ENCODE peak calls at places on chromosomes 13 and 19, in nine cellular contexts. One of them, this sample, is unnamed.

GRCh38 chr13:112903606-112904195 is 65.3 kb upstream of the MCF2L start:
- DNase-seq in left lung: no peak
- DNase-seq in NCI-H774: no peak
- DNase-seq in H9: peak; percentile 25
- DNase-seq in choroid plexus epithelial cell: no peak
- DNase-seq in Jurkat, Clone E6-1: no peak
- DNase-seq in activated gamma-delta T cell treated with anti-CD3 and anti-CD28 coated beads, Interleukin-2, amount 50 U/mL, for 16 hours: no peak
- DNase-seq in stimulated activated naive CD8-positive, alpha-beta T cell treated with anti-CD3 and anti-CD28 coated beads, Interleukin-15, Interleukin-2, amounts not matched to agents 100 U/mL and 50 U/mL, for 24 hours: no peak
- DNase-seq in activated naive CD4-positive, alpha-beta T cell treated with Interleukin-2 at 50 U/mL for 16 hours: no peak
- DNase-seq in this sample: peak; percentile 66

GRCh38 chr19:42468273-42468796 is 25.6 kb upstream of the CXCL17 start:
- DNase-seq in NCI-H774: no peak
- DNase-seq in activated naive CD4-positive, alpha-beta T cell treated with Interleukin-2 at 50 U/mL for 16 hours: no peak
- DNase-seq in stimulated activated naive CD8-positive, alpha-beta T cell treated with anti-CD3 and anti-CD28 coated beads, Interleukin-15, Interleukin-2, amounts not matched to agents 100 U/mL and 50 U/mL, for 24 hours: no peak
- DNase-seq in Jurkat, Clone E6-1: no peak
- DNase-seq in H9: no peak
- DNase-seq in activated gamma-delta T cell treated with anti-CD3 and anti-CD28 coated beads, Interleukin-2, amount 50 U/mL, for 16 hours: no peak
- DNase-seq in left lung: no peak
- DNase-seq in choroid plexus epithelial cell: peak; percentile 69
- DNase-seq in this sample: no peak

GRCh38 chr19:7494416-7495098 is 5.7 kb upstream of the PEX11G start:
- DNase-seq in Jurkat, Clone E6-1: no peak
- DNase-seq in activated naive CD4-positive, alpha-beta T cell treated with Interleukin-2 at 50 U/mL for 16 hours: no peak
- DNase-seq in choroid plexus epithelial cell: peak; percentile 67
- DNase-seq in left lung: no peak
- DNase-seq in H9: no peak
- DNase-seq in NCI-H774: no peak
- DNase-seq in stimulated activated naive CD8-positive, alpha-beta T cell treated with anti-CD3 and anti-CD28 coated beads, Interleukin-15, Interleukin-2, amounts not matched to agents 100 U/mL and 50 U/mL, for 24 hours: no peak
- DNase-seq in activated gamma-delta T cell treated with anti-CD3 and anti-CD28 coated beads, Interleukin-2, amount 50 U/mL, for 16 hours: no peak
- DNase-seq in this sample: no peak

GRCh38 chr19:15253513-15253912 is 21.3 kb upstream of the EPHX3 start:
- DNase-seq in NCI-H774: no peak
- DNase-seq in Jurkat, Clone E6-1: no peak
- DNase-seq in choroid plexus epithelial cell: no peak
- DNase-seq in activated naive CD4-positive, alpha-beta T cell treated with Interleukin-2 at 50 U/mL for 16 hours: no peak
- DNase-seq in activated gamma-delta T cell treated with anti-CD3 and anti-CD28 coated beads, Interleukin-2, amount 50 U/mL, for 16 hours: no peak
- DNase-seq in H9: no peak
- DNase-seq in left lung: no peak
- DNase-seq in stimulated activated naive CD8-positive, alpha-beta T cell treated with anti-CD3 and anti-CD28 coated beads, Interleukin-15, Interleukin-2, amounts not matched to agents 100 U/mL and 50 U/mL, for 24 hours: no peak
- DNase-seq in this sample: no peak

GRCh38 chr13:44051923-44052322 is 172.2 kb downstream of the LACC1 start:
- DNase-seq in Jurkat, Clone E6-1: no peak
- DNase-seq in H9: no peak
- DNase-seq in choroid plexus epithelial cell: peak; percentile 63
- DNase-seq in left lung: no peak
- DNase-seq in NCI-H774: no peak
- DNase-seq in stimulated activated naive CD8-positive, alpha-beta T cell treated with anti-CD3 and anti-CD28 coated beads, Interleukin-15, Interleukin-2, amounts not matched to agents 100 U/mL and 50 U/mL, for 24 hours: no peak
- DNase-seq in activated gamma-delta T cell treated with anti-CD3 and anti-CD28 coated beads, Interleukin-2, amount 50 U/mL, for 16 hours: no peak
- DNase-seq in activated naive CD4-positive, alpha-beta T cell treated with Interleukin-2 at 50 U/mL for 16 hours: no peak
- DNase-seq in this sample: no peak

GRCh38 chr13:27168086-27168485 is 3.5 kb downstream of the USP12 start:
- DNase-seq in activated naive CD4-positive, alpha-beta T cell treated with Interleukin-2 at 50 U/mL for 16 hours: no peak
- DNase-seq in Jurkat, Clone E6-1: no peak
- DNase-seq in activated gamma-delta T cell treated with anti-CD3 and anti-CD28 coated beads, Interleukin-2, amount 50 U/mL, for 16 hours: no peak
- DNase-seq in left lung: no peak
- DNase-seq in choroid plexus epithelial cell: no peak
- DNase-seq in stimulated activated naive CD8-positive, alpha-beta T cell treated with anti-CD3 and anti-CD28 coated beads, Interleukin-15, Interleukin-2, amounts not matched to agents 100 U/mL and 50 U/mL, for 24 hours: no peak
- DNase-seq in NCI-H774: no peak
- DNase-seq in H9: no peak
- DNase-seq in this sample: no peak

GRCh38 chr13:48965736-48966135 is 10.0 kb upstream of the FNDC3A start:
- DNase-seq in activated gamma-delta T cell treated with anti-CD3 and anti-CD28 coated beads, Interleukin-2, amount 50 U/mL, for 16 hours: no peak
- DNase-seq in choroid plexus epithelial cell: no peak
- DNase-seq in activated naive CD4-positive, alpha-beta T cell treated with Interleukin-2 at 50 U/mL for 16 hours: no peak
- DNase-seq in left lung: no peak
- DNase-seq in NCI-H774: no peak
- DNase-seq in Jurkat, Clone E6-1: no peak
- DNase-seq in H9: no peak
- DNase-seq in stimulated activated naive CD8-positive, alpha-beta T cell treated with anti-CD3 and anti-CD28 coated beads, Interleukin-15, Interleukin-2, amounts not matched to agents 100 U/mL and 50 U/mL, for 24 hours: no peak
- DNase-seq in this sample: no peak

GRCh38 chr19:50658438-50659317 is 9.4 kb downstream of the C19orf81 start:
- DNase-seq in stimulated activated naive CD8-positive, alpha-beta T cell treated with anti-CD3 and anti-CD28 coated beads, Interleukin-15, Interleukin-2, amounts not matched to agents 100 U/mL and 50 U/mL, for 24 hours: peak; percentile 85
- DNase-seq in Jurkat, Clone E6-1: peak; percentile 91
- DNase-seq in left lung: peak; percentile 52
- DNase-seq in activated naive CD4-positive, alpha-beta T cell treated with Interleukin-2 at 50 U/mL for 16 hours: peak; percentile 37
- DNase-seq in H9: peak; percentile 94
- DNase-seq in activated gamma-delta T cell treated with anti-CD3 and anti-CD28 coated beads, Interleukin-2, amount 50 U/mL, for 16 hours: peak; percentile 27
- DNase-seq in NCI-H774: no peak
- DNase-seq in choroid plexus epithelial cell: peak; percentile 24
- DNase-seq in this sample: no peak

GRCh38 chr19:3826163-3826562 is 40.0 kb upstream of the MATK start:
- DNase-seq in stimulated activated naive CD8-positive, alpha-beta T cell treated with anti-CD3 and anti-CD28 coated beads, Interleukin-15, Interleukin-2, amounts not matched to agents 100 U/mL and 50 U/mL, for 24 hours: no peak
- DNase-seq in Jurkat, Clone E6-1: no peak
- DNase-seq in H9: no peak
- DNase-seq in NCI-H774: no peak
- DNase-seq in activated naive CD4-positive, alpha-beta T cell treated with Interleukin-2 at 50 U/mL for 16 hours: no peak
- DNase-seq in choroid plexus epithelial cell: no peak
- DNase-seq in activated gamma-delta T cell treated with anti-CD3 and anti-CD28 coated beads, Interleukin-2, amount 50 U/mL, for 16 hours: no peak
- DNase-seq in left lung: no peak
- DNase-seq in this sample: no peak

GRCh38 chr13:40087021-40088002 is 431.9 kb downstream of the COG6 start:
- DNase-seq in left lung: no peak
- DNase-seq in H9: peak; percentile 39
- DNase-seq in choroid plexus epithelial cell: no peak
- DNase-seq in NCI-H774: no peak
- DNase-seq in stimulated activated naive CD8-positive, alpha-beta T cell treated with anti-CD3 and anti-CD28 coated beads, Interleukin-15, Interleukin-2, amounts not matched to agents 100 U/mL and 50 U/mL, for 24 hours: no peak
- DNase-seq in activated gamma-delta T cell treated with anti-CD3 and anti-CD28 coated beads, Interleukin-2, amount 50 U/mL, for 16 hours: no peak
- DNase-seq in Jurkat, Clone E6-1: no peak
- DNase-seq in activated naive CD4-positive, alpha-beta T cell treated with Interleukin-2 at 50 U/mL for 16 hours: no peak
- DNase-seq in this sample: no peak

GRCh38 chr13:33863390-33863789 is 45.4 kb downstream of the RFC3 start:
- DNase-seq in Jurkat, Clone E6-1: no peak
- DNase-seq in activated naive CD4-positive, alpha-beta T cell treated with Interleukin-2 at 50 U/mL for 16 hours: no peak
- DNase-seq in stimulated activated naive CD8-positive, alpha-beta T cell treated with anti-CD3 and anti-CD28 coated beads, Interleukin-15, Interleukin-2, amounts not matched to agents 100 U/mL and 50 U/mL, for 24 hours: no peak
- DNase-seq in NCI-H774: no peak
- DNase-seq in activated gamma-delta T cell treated with anti-CD3 and anti-CD28 coated beads, Interleukin-2, amount 50 U/mL, for 16 hours: no peak
- DNase-seq in left lung: no peak
- DNase-seq in H9: no peak
- DNase-seq in choroid plexus epithelial cell: no peak
- DNase-seq in this sample: no peak

GRCh38 chr13:85093808-85094207 is 705.4 kb downstream of the SLITRK6 start:
- DNase-seq in stimulated activated naive CD8-positive, alpha-beta T cell treated with anti-CD3 and anti-CD28 coated beads, Interleukin-15, Interleukin-2, amounts not matched to agents 100 U/mL and 50 U/mL, for 24 hours: no peak
- DNase-seq in activated naive CD4-positive, alpha-beta T cell treated with Interleukin-2 at 50 U/mL for 16 hours: no peak
- DNase-seq in H9: no peak
- DNase-seq in activated gamma-delta T cell treated with anti-CD3 and anti-CD28 coated beads, Interleukin-2, amount 50 U/mL, for 16 hours: no peak
- DNase-seq in left lung: no peak
- DNase-seq in NCI-H774: no peak
- DNase-seq in choroid plexus epithelial cell: peak; percentile 89
- DNase-seq in Jurkat, Clone E6-1: no peak
- DNase-seq in this sample: no peak

GRCh38 chr13:99075268-99076191 is 97.7 kb upstream of the DOCK9 start:
- DNase-seq in choroid plexus epithelial cell: no peak
- DNase-seq in activated gamma-delta T cell treated with anti-CD3 and anti-CD28 coated beads, Interleukin-2, amount 50 U/mL, for 16 hours: no peak
- DNase-seq in NCI-H774: no peak
- DNase-seq in activated naive CD4-positive, alpha-beta T cell treated with Interleukin-2 at 50 U/mL for 16 hours: no peak
- DNase-seq in H9: no peak
- DNase-seq in left lung: no peak
- DNase-seq in Jurkat, Clone E6-1: peak; percentile 56
- DNase-seq in stimulated activated naive CD8-positive, alpha-beta T cell treated with anti-CD3 and anti-CD28 coated beads, Interleukin-15, Interleukin-2, amounts not matched to agents 100 U/mL and 50 U/mL, for 24 hours: no peak
- DNase-seq in this sample: no peak

GRCh38 chr19:32403291-32403995 is 2.1 kb upstream of the DPY19L3 start:
- DNase-seq in NCI-H774: no peak
- DNase-seq in activated gamma-delta T cell treated with anti-CD3 and anti-CD28 coated beads, Interleukin-2, amount 50 U/mL, for 16 hours: no peak
- DNase-seq in left lung: no peak
- DNase-seq in H9: no peak
- DNase-seq in stimulated activated naive CD8-positive, alpha-beta T cell treated with anti-CD3 and anti-CD28 coated beads, Interleukin-15, Interleukin-2, amounts not matched to agents 100 U/mL and 50 U/mL, for 24 hours: no peak
- DNase-seq in Jurkat, Clone E6-1: no peak
- DNase-seq in activated naive CD4-positive, alpha-beta T cell treated with Interleukin-2 at 50 U/mL for 16 hours: no peak
- DNase-seq in choroid plexus epithelial cell: no peak
- DNase-seq in this sample: no peak

GRCh38 chr19:33431986-33432385 is 58.5 kb downstream of the CEBPG start:
- DNase-seq in left lung: peak; percentile 31
- DNase-seq in Jurkat, Clone E6-1: no peak
- DNase-seq in activated gamma-delta T cell treated with anti-CD3 and anti-CD28 coated beads, Interleukin-2, amount 50 U/mL, for 16 hours: no peak
- DNase-seq in H9: no peak
- DNase-seq in NCI-H774: no peak
- DNase-seq in stimulated activated naive CD8-positive, alpha-beta T cell treated with anti-CD3 and anti-CD28 coated beads, Interleukin-15, Interleukin-2, amounts not matched to agents 100 U/mL and 50 U/mL, for 24 hours: no peak
- DNase-seq in activated naive CD4-positive, alpha-beta T cell treated with Interleukin-2 at 50 U/mL for 16 hours: no peak
- DNase-seq in choroid plexus epithelial cell: no peak
- DNase-seq in this sample: no peak

GRCh38 chr19:3976495-3977241 is 5.8 kb upstream of the DAPK3 start:
- DNase-seq in Jurkat, Clone E6-1: no peak
- DNase-seq in choroid plexus epithelial cell: no peak
- DNase-seq in left lung: no peak
- DNase-seq in activated naive CD4-positive, alpha-beta T cell treated with Interleukin-2 at 50 U/mL for 16 hours: peak; percentile 7
- DNase-seq in activated gamma-delta T cell treated with anti-CD3 and anti-CD28 coated beads, Interleukin-2, amount 50 U/mL, for 16 hours: no peak
- DNase-seq in stimulated activated naive CD8-positive, alpha-beta T cell treated with anti-CD3 and anti-CD28 coated beads, Interleukin-15, Interleukin-2, amounts not matched to agents 100 U/mL and 50 U/mL, for 24 hours: no peak
- DNase-seq in H9: peak; percentile 34
- DNase-seq in NCI-H774: no peak
- DNase-seq in this sample: no peak

GRCh38 chr13:27628081-27628480 is 6.4 kb downstream of the POLR1D start:
- DNase-seq in choroid plexus epithelial cell: no peak
- DNase-seq in NCI-H774: no peak
- DNase-seq in activated naive CD4-positive, alpha-beta T cell treated with Interleukin-2 at 50 U/mL for 16 hours: no peak
- DNase-seq in activated gamma-delta T cell treated with anti-CD3 and anti-CD28 coated beads, Interleukin-2, amount 50 U/mL, for 16 hours: no peak
- DNase-seq in left lung: no peak
- DNase-seq in H9: no peak
- DNase-seq in stimulated activated naive CD8-positive, alpha-beta T cell treated with anti-CD3 and anti-CD28 coated beads, Interleukin-15, Interleukin-2, amounts not matched to agents 100 U/mL and 50 U/mL, for 24 hours: no peak
- DNase-seq in Jurkat, Clone E6-1: no peak
- DNase-seq in this sample: no peak

GRCh38 chr13:51101636-51102218 is 9.3 kb downstream of the C13orf42 start:
- DNase-seq in choroid plexus epithelial cell: no peak
- DNase-seq in activated gamma-delta T cell treated with anti-CD3 and anti-CD28 coated beads, Interleukin-2, amount 50 U/mL, for 16 hours: no peak
- DNase-seq in left lung: no peak
- DNase-seq in NCI-H774: no peak
- DNase-seq in activated naive CD4-positive, alpha-beta T cell treated with Interleukin-2 at 50 U/mL for 16 hours: no peak
- DNase-seq in H9: no peak
- DNase-seq in stimulated activated naive CD8-positive, alpha-beta T cell treated with anti-CD3 and anti-CD28 coated beads, Interleukin-15, Interleukin-2, amounts not matched to agents 100 U/mL and 50 U/mL, for 24 hours: no peak
- DNase-seq in Jurkat, Clone E6-1: no peak
- DNase-seq in this sample: no peak

GRCh38 chr13:40193290-40194203 is 472.9 kb downstream of the FOXO1 start:
- DNase-seq in activated naive CD4-positive, alpha-beta T cell treated with Interleukin-2 at 50 U/mL for 16 hours: no peak
- DNase-seq in activated gamma-delta T cell treated with anti-CD3 and anti-CD28 coated beads, Interleukin-2, amount 50 U/mL, for 16 hours: no peak
- DNase-seq in H9: no peak
- DNase-seq in Jurkat, Clone E6-1: no peak
- DNase-seq in choroid plexus epithelial cell: no peak
- DNase-seq in stimulated activated naive CD8-positive, alpha-beta T cell treated with anti-CD3 and anti-CD28 coated beads, Interleukin-15, Interleukin-2, amounts not matched to agents 100 U/mL and 50 U/mL, for 24 hours: no peak
- DNase-seq in NCI-H774: no peak
- DNase-seq in left lung: no peak
- DNase-seq in this sample: no peak

GRCh38 chr19:46426506-46427162 is 2.1 kb downstream of the PNMA8C start:
- DNase-seq in left lung: peak; percentile 80
- DNase-seq in stimulated activated naive CD8-positive, alpha-beta T cell treated with anti-CD3 and anti-CD28 coated beads, Interleukin-15, Interleukin-2, amounts not matched to agents 100 U/mL and 50 U/mL, for 24 hours: peak; percentile 67
- DNase-seq in Jurkat, Clone E6-1: no peak
- DNase-seq in NCI-H774: peak; percentile 30
- DNase-seq in choroid plexus epithelial cell: peak; percentile 88
- DNase-seq in activated gamma-delta T cell treated with anti-CD3 and anti-CD28 coated beads, Interleukin-2, amount 50 U/mL, for 16 hours: peak; percentile 12
- DNase-seq in H9: peak; percentile 85
- DNase-seq in activated naive CD4-positive, alpha-beta T cell treated with Interleukin-2 at 50 U/mL for 16 hours: peak; percentile 34
- DNase-seq in this sample: no peak

GRCh38 chr13:44759723-44760360 is 183.7 kb upstream of the TSC22D1 start:
- DNase-seq in activated gamma-delta T cell treated with anti-CD3 and anti-CD28 coated beads, Interleukin-2, amount 50 U/mL, for 16 hours: no peak
- DNase-seq in activated naive CD4-positive, alpha-beta T cell treated with Interleukin-2 at 50 U/mL for 16 hours: no peak
- DNase-seq in NCI-H774: peak; percentile 28
- DNase-seq in choroid plexus epithelial cell: peak; percentile 52
- DNase-seq in stimulated activated naive CD8-positive, alpha-beta T cell treated with anti-CD3 and anti-CD28 coated beads, Interleukin-15, Interleukin-2, amounts not matched to agents 100 U/mL and 50 U/mL, for 24 hours: no peak
- DNase-seq in H9: no peak
- DNase-seq in Jurkat, Clone E6-1: no peak
- DNase-seq in left lung: no peak
- DNase-seq in this sample: no peak

GRCh38 chr19:41706741-41707501 is 1.5 kb upstream of the CEACAM5 start:
- DNase-seq in stimulated activated naive CD8-positive, alpha-beta T cell treated with anti-CD3 and anti-CD28 coated beads, Interleukin-15, Interleukin-2, amounts not matched to agents 100 U/mL and 50 U/mL, for 24 hours: peak; percentile 78
- DNase-seq in H9: peak; percentile 90
- DNase-seq in activated naive CD4-positive, alpha-beta T cell treated with Interleukin-2 at 50 U/mL for 16 hours: peak; percentile 68
- DNase-seq in activated gamma-delta T cell treated with anti-CD3 and anti-CD28 coated beads, Interleukin-2, amount 50 U/mL, for 16 hours: peak; percentile 43
- DNase-seq in Jurkat, Clone E6-1: peak; percentile 55
- DNase-seq in choroid plexus epithelial cell: peak; percentile 39
- DNase-seq in NCI-H774: peak; percentile 76
- DNase-seq in left lung: peak; percentile 64
- DNase-seq in this sample: peak; percentile 84

GRCh38 chr13:22696433-22696832 is 484.3 kb upstream of the SGCG start:
- DNase-seq in H9: no peak
- DNase-seq in choroid plexus epithelial cell: no peak
- DNase-seq in Jurkat, Clone E6-1: no peak
- DNase-seq in NCI-H774: no peak
- DNase-seq in stimulated activated naive CD8-positive, alpha-beta T cell treated with anti-CD3 and anti-CD28 coated beads, Interleukin-15, Interleukin-2, amounts not matched to agents 100 U/mL and 50 U/mL, for 24 hours: no peak
- DNase-seq in left lung: no peak
- DNase-seq in activated naive CD4-positive, alpha-beta T cell treated with Interleukin-2 at 50 U/mL for 16 hours: no peak
- DNase-seq in activated gamma-delta T cell treated with anti-CD3 and anti-CD28 coated beads, Interleukin-2, amount 50 U/mL, for 16 hours: no peak
- DNase-seq in this sample: no peak

GRCh38 chr13:25752957-25753540 is 298.8 kb downstream of the SHISA2 start:
- DNase-seq in Jurkat, Clone E6-1: peak; percentile 45
- DNase-seq in choroid plexus epithelial cell: peak; percentile 92
- DNase-seq in NCI-H774: no peak
- DNase-seq in activated naive CD4-positive, alpha-beta T cell treated with Interleukin-2 at 50 U/mL for 16 hours: no peak
- DNase-seq in left lung: peak; percentile 60
- DNase-seq in stimulated activated naive CD8-positive, alpha-beta T cell treated with anti-CD3 and anti-CD28 coated beads, Interleukin-15, Interleukin-2, amounts not matched to agents 100 U/mL and 50 U/mL, for 24 hours: peak; percentile 7
- DNase-seq in H9: no peak
- DNase-seq in activated gamma-delta T cell treated with anti-CD3 and anti-CD28 coated beads, Interleukin-2, amount 50 U/mL, for 16 hours: no peak
- DNase-seq in this sample: no peak

GRCh38 chr19:11639602-11640471 is 42.6 kb downstream of the ZNF627 start:
- DNase-seq in H9: peak; percentile 98
- DNase-seq in stimulated activated naive CD8-positive, alpha-beta T cell treated with anti-CD3 and anti-CD28 coated beads, Interleukin-15, Interleukin-2, amounts not matched to agents 100 U/mL and 50 U/mL, for 24 hours: peak; percentile 96
- DNase-seq in choroid plexus epithelial cell: peak; percentile 92
- DNase-seq in activated naive CD4-positive, alpha-beta T cell treated with Interleukin-2 at 50 U/mL for 16 hours: peak; percentile 89
- DNase-seq in left lung: peak; percentile 96
- DNase-seq in activated gamma-delta T cell treated with anti-CD3 and anti-CD28 coated beads, Interleukin-2, amount 50 U/mL, for 16 hours: peak; percentile 76
- DNase-seq in NCI-H774: peak; percentile 96
- DNase-seq in Jurkat, Clone E6-1: peak; percentile 92
- DNase-seq in this sample: peak; percentile 97

GRCh38 chr19:54190942-54191670 is at the start of gene TSEN34:
- DNase-seq in activated gamma-delta T cell treated with anti-CD3 and anti-CD28 coated beads, Interleukin-2, amount 50 U/mL, for 16 hours: peak; percentile 77
- DNase-seq in stimulated activated naive CD8-positive, alpha-beta T cell treated with anti-CD3 and anti-CD28 coated beads, Interleukin-15, Interleukin-2, amounts not matched to agents 100 U/mL and 50 U/mL, for 24 hours: peak; percentile 90
- DNase-seq in choroid plexus epithelial cell: peak; percentile 84
- DNase-seq in left lung: peak; percentile 91
- DNase-seq in NCI-H774: peak; percentile 88
- DNase-seq in H9: peak; percentile 84
- DNase-seq in activated naive CD4-positive, alpha-beta T cell treated with Interleukin-2 at 50 U/mL for 16 hours: peak; percentile 86
- DNase-seq in Jurkat, Clone E6-1: peak; percentile 82
- DNase-seq in this sample: peak; percentile 96

GRCh38 chr19:31668916-31669315 is 319.7 kb upstream of the TSHZ3 start:
- DNase-seq in activated naive CD4-positive, alpha-beta T cell treated with Interleukin-2 at 50 U/mL for 16 hours: no peak
- DNase-seq in H9: no peak
- DNase-seq in activated gamma-delta T cell treated with anti-CD3 and anti-CD28 coated beads, Interleukin-2, amount 50 U/mL, for 16 hours: no peak
- DNase-seq in choroid plexus epithelial cell: no peak
- DNase-seq in left lung: no peak
- DNase-seq in NCI-H774: no peak
- DNase-seq in Jurkat, Clone E6-1: no peak
- DNase-seq in stimulated activated naive CD8-positive, alpha-beta T cell treated with anti-CD3 and anti-CD28 coated beads, Interleukin-15, Interleukin-2, amounts not matched to agents 100 U/mL and 50 U/mL, for 24 hours: no peak
- DNase-seq in this sample: no peak

GRCh38 chr19:30757836-30758617 is 385.8 kb downstream of the ZNF536 start:
- DNase-seq in activated gamma-delta T cell treated with anti-CD3 and anti-CD28 coated beads, Interleukin-2, amount 50 U/mL, for 16 hours: no peak
- DNase-seq in activated naive CD4-positive, alpha-beta T cell treated with Interleukin-2 at 50 U/mL for 16 hours: no peak
- DNase-seq in left lung: no peak
- DNase-seq in H9: no peak
- DNase-seq in stimulated activated naive CD8-positive, alpha-beta T cell treated with anti-CD3 and anti-CD28 coated beads, Interleukin-15, Interleukin-2, amounts not matched to agents 100 U/mL and 50 U/mL, for 24 hours: no peak
- DNase-seq in Jurkat, Clone E6-1: no peak
- DNase-seq in choroid plexus epithelial cell: no peak
- DNase-seq in NCI-H774: no peak
- DNase-seq in this sample: no peak

GRCh38 chr13:95813139-95813538 is 136.2 kb downstream of the DNAJC3 start:
- DNase-seq in activated gamma-delta T cell treated with anti-CD3 and anti-CD28 coated beads, Interleukin-2, amount 50 U/mL, for 16 hours: no peak
- DNase-seq in H9: no peak
- DNase-seq in activated naive CD4-positive, alpha-beta T cell treated with Interleukin-2 at 50 U/mL for 16 hours: no peak
- DNase-seq in NCI-H774: no peak
- DNase-seq in stimulated activated naive CD8-positive, alpha-beta T cell treated with anti-CD3 and anti-CD28 coated beads, Interleukin-15, Interleukin-2, amounts not matched to agents 100 U/mL and 50 U/mL, for 24 hours: no peak
- DNase-seq in Jurkat, Clone E6-1: no peak
- DNase-seq in choroid plexus epithelial cell: no peak
- DNase-seq in left lung: no peak
- DNase-seq in this sample: no peak

GRCh38 chr13:108700421-108701170 is 71.2 kb downstream of the MYO16 start:
- DNase-seq in left lung: no peak
- DNase-seq in NCI-H774: no peak
- DNase-seq in H9: no peak
- DNase-seq in Jurkat, Clone E6-1: peak; percentile 60
- DNase-seq in activated naive CD4-positive, alpha-beta T cell treated with Interleukin-2 at 50 U/mL for 16 hours: no peak
- DNase-seq in choroid plexus epithelial cell: peak; percentile 96
- DNase-seq in activated gamma-delta T cell treated with anti-CD3 and anti-CD28 coated beads, Interleukin-2, amount 50 U/mL, for 16 hours: no peak
- DNase-seq in stimulated activated naive CD8-positive, alpha-beta T cell treated with anti-CD3 and anti-CD28 coated beads, Interleukin-15, Interleukin-2, amounts not matched to agents 100 U/mL and 50 U/mL, for 24 hours: no peak
- DNase-seq in this sample: no peak

GRCh38 chr19:36573948-36574726 is 1.0 kb upstream of the ZNF529 start:
- DNase-seq in choroid plexus epithelial cell: peak; percentile 73
- DNase-seq in activated naive CD4-positive, alpha-beta T cell treated with Interleukin-2 at 50 U/mL for 16 hours: no peak
- DNase-seq in activated gamma-delta T cell treated with anti-CD3 and anti-CD28 coated beads, Interleukin-2, amount 50 U/mL, for 16 hours: no peak
- DNase-seq in stimulated activated naive CD8-positive, alpha-beta T cell treated with anti-CD3 and anti-CD28 coated beads, Interleukin-15, Interleukin-2, amounts not matched to agents 100 U/mL and 50 U/mL, for 24 hours: no peak
- DNase-seq in NCI-H774: no peak
- DNase-seq in left lung: peak; percentile 32
- DNase-seq in H9: no peak
- DNase-seq in Jurkat, Clone E6-1: no peak
- DNase-seq in this sample: no peak